ENCODE peak calls at places on chromosomes 12 and 14, in four cellular contexts. X, D, W and S are unnamed samples. For H3K79me2, the result is how much of the 10 kb centered on the place peaks cover.

GRCh38 chr14:71433303-71433702 is 498.9 kb upstream of the RGS6 start:
- DNase-seq in X (no peak), W (no peak), D (no peak), S (no peak)

GRCh38 chr14:100381386-100382105 is 58.4 kb downstream of the SLC25A47 start:
- DNase-seq in X (no peak), D (peak), W (no peak), S (no peak)

GRCh38 chr12:6946033-6946919 is 2.5 kb downstream of the C12orf57 start:
- DNase-seq in X (peak), W (no peak), D (no peak), S (peak)

GRCh38 chr14:54106802-54107377 is 150.3 kb upstream of the BMP4 start:
- DNase-seq in D (peak), X (no peak), W (no peak), S (peak)

GRCh38 chr14:88990856-88991255 is 166.4 kb downstream of the TTC8 start:
- DNase-seq in W (no peak), X (no peak), D (no peak), S (no peak)

GRCh38 chr14:93103392-93104080 is 12.2 kb downstream of the ITPK1 start:
- DNase-seq in X (no peak), D (no peak), W (no peak), S (peak)

GRCh38 chr12:123670882-123671728 is at the start of gene TCTN2:
- DNase-seq in W (peak), X (peak), D (peak), S (peak)

GRCh38 chr14:55274760-55275159 is 3.5 kb downstream of the FBXO34 start:
- DNase-seq in D (peak), W (no peak), X (no peak), S (peak)

GRCh38 chr12:52650520-52651081 is 1.4 kb downstream of the KRT2 start:
- DNase-seq in D (no peak), W (no peak), X (no peak), S (no peak)

GRCh38 chr14:101405931-101406330 is 155.4 kb upstream of the DIO3 start:
- DNase-seq in D (no peak), X (no peak), W (no peak), S (no peak)

GRCh38 chr14:53516261-53516774 is 363.2 kb upstream of the DDHD1 start:
- DNase-seq in W (no peak), D (peak), X (no peak), S (no peak)

GRCh38 chr12:7131502-7131866 is 1.3 kb downstream of the CLSTN3 start:
- DNase-seq in X (no peak), D (no peak), W (no peak), S (peak)

GRCh38 chr12:9699269-9699897 is 29.9 kb downstream of the CLEC2D start:
- DNase-seq in D (no peak), W (no peak), X (no peak), S (no peak)

GRCh38 chr12:124667671-124668337 is 100.4 kb upstream of the NCOR2 start:
- DNase-seq in W (no peak), D (no peak), X (no peak), S (peak)

GRCh38 chr14:105931808-105932483 is 405.6 kb downstream of the TMEM121 start:
- DNase-seq in D (no peak), W (no peak), X (no peak), S (no peak)

GRCh38 chr12:91746976-91747375 is 398.7 kb downstream of the BTG1 start:
- DNase-seq in X (no peak), D (no peak), W (no peak), S (no peak)

GRCh38 chr12:69069479-69069878 is 136.5 kb upstream of the CPM start:
- DNase-seq in D (no peak), W (no peak), X (no peak), S (no peak)

GRCh38 chr14:55354500-55354899 is 57.1 kb downstream of the ATG14 start:
- DNase-seq in X (peak), W (peak), D (peak), S (no peak)

GRCh38 chr12:65590318-65590717 is 234.0 kb upstream of the HMGA2 start:
- DNase-seq in D (no peak), X (no peak), W (no peak), S (no peak)

GRCh38 chr12:42735869-42736361 is 146.4 kb upstream of the PRICKLE1 start:
- DNase-seq in W (no peak), D (peak), X (no peak), S (no peak)

GRCh38 chr12:127690161-127690560 is 576.8 kb upstream of the TMEM132C start:
- DNase-seq in D (no peak), W (no peak), X (no peak), S (no peak)

GRCh38 chr12:3718100-3718499 is 34.8 kb downstream of the CRACR2A start:
- DNase-seq in W (no peak), X (no peak), D (no peak), S (no peak)

GRCh38 chr14:94113490-94113889 is 3.0 kb downstream of the IFI27 start:
- DNase-seq in D (peak), W (peak), X (no peak), S (no peak)

GRCh38 chr12:57738142-57738474 is 434 bp downstream of the AGAP2 start:
- DNase-seq in X (no peak), D (no peak), W (no peak), S (no peak)

GRCh38 chr12:57737467-57738141 is 938 bp downstream of the AGAP2 start:
- DNase-seq in D (no peak), X (peak), W (no peak), S (no peak)

GRCh38 chr12:57735952-57736742 is 2.4 kb downstream of the AGAP2 start:
- DNase-seq in W (no peak), X (peak), D (peak), S (no peak)

GRCh38 chr12:57735198-57735855 is 3.2 kb downstream of the AGAP2 start:
- DNase-seq in X (no peak), W (no peak), D (no peak), S (no peak)

DNA sequence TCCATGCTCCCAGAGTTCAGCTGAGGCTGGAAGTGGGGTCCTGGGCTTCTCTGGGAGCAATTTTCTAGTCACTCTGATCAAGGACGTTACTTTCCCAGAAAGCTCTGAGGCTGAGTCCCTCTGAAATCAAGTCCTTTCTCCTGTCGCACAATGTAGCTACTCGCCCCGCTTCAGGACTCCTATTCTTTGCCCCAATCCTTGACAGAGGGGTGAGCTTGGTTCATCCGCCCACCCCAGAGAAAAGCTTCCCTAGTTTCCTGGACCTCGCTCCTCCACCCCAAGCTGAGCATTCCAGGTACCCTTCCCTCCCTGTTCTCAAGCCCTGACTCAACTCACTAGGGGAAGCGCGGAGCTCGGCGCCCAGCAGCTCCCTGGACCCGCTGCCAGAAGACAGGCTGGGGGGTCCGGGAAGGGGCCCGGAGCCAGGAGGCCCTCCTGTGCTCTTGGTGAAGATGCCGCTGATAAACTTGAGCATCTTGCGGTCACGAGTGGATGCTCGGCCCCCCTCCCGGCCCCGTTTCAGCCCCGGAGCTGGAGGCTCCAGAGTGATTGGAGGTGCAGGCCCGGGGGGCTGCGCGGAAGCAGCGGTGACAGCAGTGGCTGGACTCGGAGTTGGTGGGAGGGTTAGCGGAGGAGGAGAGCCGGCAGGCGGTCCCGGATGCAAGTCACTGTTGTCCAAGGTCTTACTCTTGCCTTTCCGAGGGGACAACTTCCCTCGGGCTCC is 1.6 kb downstream of the AGAP2 start:
- DNase-seq in W (no peak), D (no peak), X (no peak), S (no peak)
- TF ChIP-seq EZH2 in W (no peak), D (peak), X (peak), S (no peak)

DNA sequence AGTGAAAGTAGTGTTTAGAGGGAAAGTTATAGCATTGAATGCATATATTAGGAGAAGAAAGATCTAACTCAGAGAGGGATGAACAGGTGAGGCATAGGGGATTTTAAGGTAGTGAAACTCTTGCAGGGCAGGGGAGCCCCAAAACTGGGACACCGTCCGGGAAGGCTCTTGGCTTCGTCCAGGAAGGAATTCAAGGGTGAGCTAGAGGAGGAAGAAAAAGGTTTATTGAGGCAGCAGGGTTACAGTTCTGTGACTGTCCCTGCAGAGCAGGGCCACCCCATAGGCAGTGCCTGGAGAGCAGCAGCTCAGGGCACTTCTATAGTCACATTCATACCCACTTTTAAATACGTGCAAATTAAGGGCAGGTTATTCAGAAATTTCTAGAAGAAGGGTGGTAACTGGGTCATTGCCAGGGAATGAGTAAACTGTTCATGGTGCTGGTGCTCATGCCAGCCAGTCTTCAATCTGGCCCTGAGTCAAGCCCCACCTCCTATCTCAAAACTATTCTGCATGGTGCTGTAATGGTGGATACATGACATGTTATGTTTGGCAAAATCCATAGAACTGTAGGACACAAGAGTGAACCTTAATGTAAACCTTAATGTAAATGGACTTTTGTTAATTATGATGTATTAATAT is 1.2 kb upstream of the OAS1 start:
- DNase-seq in X (no peak), W (peak), D (no peak), S (no peak)
- H3K27ac ChIP-seq in X (peak), W (no peak), D (no peak), S (peak)

GRCh38 chr12:131275824-131276223 is 322.1 kb downstream of the ADGRD1 start:
- DNase-seq in D (no peak), W (no peak), X (no peak), S (no peak)

GRCh38 chr12:131274061-131274460 is 320.4 kb downstream of the ADGRD1 start:
- DNase-seq in X (no peak), W (no peak), D (no peak), S (no peak)

GRCh38 chr12:131273291-131273845 is 319.7 kb downstream of the ADGRD1 start:
- DNase-seq in X (no peak), W (no peak), D (no peak), S (no peak)

GRCh38 chr12:131276501-131277185 is 322.9 kb downstream of the ADGRD1 start:
- DNase-seq in W (no peak), X (no peak), D (no peak), S (no peak)

DNA sequence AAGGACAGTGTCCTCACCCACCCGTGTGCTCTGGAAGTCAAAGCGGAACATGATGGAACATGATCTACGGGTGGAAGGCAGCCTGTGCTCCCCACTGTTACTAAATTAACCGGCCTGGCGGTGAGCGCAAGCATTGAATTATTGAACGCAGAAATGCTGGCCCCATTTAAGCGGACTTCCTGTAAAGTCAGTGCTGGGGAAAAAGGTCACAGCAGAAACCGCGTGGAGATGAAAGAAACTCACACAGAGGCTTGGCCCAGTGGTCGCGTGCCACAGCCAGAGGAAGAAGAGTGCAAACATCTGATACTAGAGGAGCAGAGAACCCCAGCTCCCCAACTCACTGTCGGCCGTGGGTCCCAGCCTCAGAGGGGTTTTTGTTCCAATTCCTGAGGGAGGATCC is 321.2 kb downstream of the ADGRD1 start:
- DNase-seq in D (no peak), X (no peak), W (no peak), S (no peak)
- H3K79me2 ChIP-seq in D (under half), X (under half), W (under half), S (under half)

DNA sequence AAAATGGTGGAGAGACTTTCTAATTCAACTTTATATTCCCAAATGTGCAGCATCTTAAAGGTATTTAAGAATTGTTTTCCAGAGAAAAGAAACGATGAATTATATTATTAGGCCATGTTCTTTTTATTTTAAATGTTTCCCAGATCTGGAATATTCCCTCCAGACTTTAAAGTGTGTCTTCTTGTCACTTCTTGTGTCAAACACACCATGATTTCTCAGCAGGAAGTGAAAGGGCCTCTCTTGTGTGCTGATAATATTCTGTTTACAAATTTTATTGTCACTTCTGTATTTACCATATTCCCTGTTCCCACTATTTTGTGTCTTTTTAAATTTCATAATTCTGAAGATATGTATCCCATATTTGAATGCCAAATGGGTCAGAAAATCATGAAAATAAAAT is 455.0 kb upstream of the FLRT2 start:
- DNase-seq in X (no peak), D (no peak), W (no peak), S (no peak)
- TF ChIP-seq EZH2 in X (no peak), D (no peak), W (no peak), S (no peak)

GRCh38 chr14:23174266-23174665 is 9.2 kb downstream of the SLC7A8 start:
- DNase-seq in W (no peak), X (peak), D (peak), S (no peak)
- H3K27ac ChIP-seq in W (no peak), X (peak), D (no peak), S (no peak)

GRCh38 chr12:118377005-118377890 is 893 bp downstream of the SUDS3 start:
- DNase-seq in X (peak), D (no peak), W (peak), S (no peak)

GRCh38 chr12:118375348-118375747 is 1.0 kb upstream of the SUDS3 start:
- DNase-seq in W (no peak), X (no peak), D (no peak), S (no peak)

GRCh38 chr12:118374909-118375308 is 1.4 kb upstream of the SUDS3 start:
- DNase-seq in D (peak), W (no peak), X (no peak), S (no peak)

GRCh38 chr12:118377891-118378470 is 1.6 kb downstream of the SUDS3 start:
- DNase-seq in D (peak), W (peak), X (peak), S (no peak)

DNA sequence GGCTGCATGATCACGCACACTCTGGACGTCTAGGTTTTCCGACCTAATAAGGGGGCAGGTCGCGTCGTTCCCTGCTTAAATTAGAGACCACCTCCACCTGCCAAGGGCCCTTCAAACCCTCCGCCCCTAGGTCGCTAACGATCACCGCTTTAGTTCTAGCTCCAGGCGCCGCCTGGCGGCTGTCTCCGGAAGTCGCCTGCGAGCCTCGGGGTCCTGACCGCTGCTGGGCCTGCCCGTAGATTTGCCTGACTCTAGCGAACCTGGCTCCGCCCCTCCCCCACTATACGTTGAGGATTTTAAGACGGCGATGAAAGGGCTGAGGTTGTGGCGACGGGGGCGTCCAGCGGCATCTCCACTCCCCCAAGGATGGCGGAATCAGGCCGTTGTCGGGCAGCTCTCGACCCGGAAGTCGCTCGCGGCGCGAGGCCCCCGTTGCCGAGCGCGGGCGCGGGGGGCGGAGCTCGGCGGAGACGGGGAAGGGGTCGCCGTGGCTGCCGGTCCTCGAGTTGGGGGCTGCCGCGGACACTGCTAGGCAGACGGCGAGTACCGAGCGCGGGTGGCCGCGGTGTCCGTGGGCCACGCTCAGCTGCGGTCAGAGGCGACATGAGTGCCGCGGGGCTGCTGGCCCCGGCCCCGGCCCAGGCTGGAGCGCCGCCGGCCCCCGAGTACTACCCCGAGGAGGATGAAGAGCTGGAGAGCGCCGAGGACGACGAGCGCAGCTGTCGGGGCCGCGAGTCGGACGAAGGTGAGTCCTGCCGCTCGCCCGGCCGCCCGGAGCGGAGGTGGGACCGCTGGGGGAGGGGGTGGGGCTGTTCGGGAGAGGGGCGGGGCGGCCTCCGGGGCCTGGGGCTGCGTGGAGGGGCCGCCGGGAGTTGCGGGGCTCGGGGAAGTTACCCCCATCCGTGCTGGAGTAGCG is at the start of gene SUDS3:
- DNase-seq in W (peak), D (peak), X (peak), S (peak)
- H3K79me2 ChIP-seq in W (under half), D (under half), X (under half), S (half or more)

DNA sequence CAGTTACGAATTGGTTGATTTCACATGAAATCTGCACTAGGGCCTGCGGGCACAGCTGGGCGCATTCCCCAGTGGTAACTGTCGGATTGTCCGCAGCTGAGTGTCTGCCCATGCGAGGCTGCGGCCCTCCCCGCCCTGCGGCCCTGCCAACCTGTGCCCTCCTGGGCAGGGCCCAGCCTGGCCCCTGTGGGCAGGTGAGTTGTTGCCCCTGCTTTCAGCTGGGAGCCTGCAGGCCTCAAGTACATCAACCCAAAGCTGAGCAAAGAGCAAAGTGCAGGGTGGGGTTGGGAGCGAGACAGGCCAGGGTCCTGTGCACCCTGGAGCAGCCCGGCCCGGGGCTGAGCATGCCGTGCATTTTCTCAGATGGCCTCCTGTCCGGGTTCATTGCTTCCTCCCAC is 89.1 kb downstream of the ADGRD1 start:
- DNase-seq in D (no peak), X (no peak), W (no peak), S (no peak)
- TF ChIP-seq EZH2 in D (no peak), X (no peak), W (no peak), S (no peak)

GRCh38 chr12:2662524-2662923 is 132.2 kb upstream of the FKBP4 start:
- DNase-seq in X (no peak), D (no peak), W (no peak), S (no peak)
- H3K27ac ChIP-seq in X (no peak), D (no peak), W (no peak), S (no peak)